ENCODE peak calls at places on chromosome 20, in nine cellular contexts. One of them, this sample, is unnamed.

GRCh38 chr20:11200423-11200822 is 526.6 kb upstream of the JAG1 start:
- DNase-seq in T-helper 9 cell: no peak
- DNase-seq in iPS-NIHi11: no peak
- DNase-seq in anterior cingulate cortex: no peak
- DNase-seq in CD4-positive, alpha-beta T cell: no peak
- DNase-seq in CD14-positive monocyte: no peak
- DNase-seq in T-helper 2 cell: no peak
- DNase-seq in A172: no peak
- DNase-seq in NCI-H774: no peak
- DNase-seq in this sample: no peak

GRCh38 chr20:12276011-12276673 is 358.4 kb downstream of the BTBD3 start:
- DNase-seq in T-helper 9 cell: no peak
- DNase-seq in iPS-NIHi11: no peak
- DNase-seq in anterior cingulate cortex: no peak
- DNase-seq in CD4-positive, alpha-beta T cell: no peak
- DNase-seq in CD14-positive monocyte: no peak
- DNase-seq in T-helper 2 cell: no peak
- DNase-seq in A172: no peak
- DNase-seq in NCI-H774: no peak
- DNase-seq in this sample: no peak

GRCh38 chr20:46371656-46372055 is 34.8 kb downstream of the ELMO2 start:
- DNase-seq in T-helper 9 cell: no peak
- DNase-seq in iPS-NIHi11: no peak
- DNase-seq in anterior cingulate cortex: no peak
- DNase-seq in CD4-positive, alpha-beta T cell: no peak
- DNase-seq in CD14-positive monocyte: no peak
- DNase-seq in T-helper 2 cell: no peak
- DNase-seq in A172: no peak
- DNase-seq in NCI-H774: no peak
- DNase-seq in this sample: no peak

GRCh38 chr20:61043681-61044080 is 208.4 kb upstream of the CDH4 start:
- DNase-seq in T-helper 9 cell: no peak
- DNase-seq in iPS-NIHi11: no peak
- DNase-seq in anterior cingulate cortex: no peak
- DNase-seq in CD4-positive, alpha-beta T cell: no peak
- DNase-seq in CD14-positive monocyte: no peak
- DNase-seq in T-helper 2 cell: no peak
- DNase-seq in A172: no peak
- DNase-seq in NCI-H774: no peak
- DNase-seq in this sample: no peak

GRCh38 chr20:58264271-58264670 is 35.8 kb upstream of the ANKRD60 start:
- DNase-seq in T-helper 9 cell: no peak
- DNase-seq in iPS-NIHi11: no peak
- DNase-seq in anterior cingulate cortex: no peak
- DNase-seq in CD4-positive, alpha-beta T cell: no peak
- DNase-seq in CD14-positive monocyte: no peak
- DNase-seq in T-helper 2 cell: no peak
- DNase-seq in A172: no peak
- DNase-seq in NCI-H774: no peak
- DNase-seq in this sample: no peak

GRCh38 chr20:34987288-34988175 is 31.9 kb downstream of the MYH7B start:
- DNase-seq in T-helper 9 cell: no peak
- DNase-seq in iPS-NIHi11: no peak
- DNase-seq in anterior cingulate cortex: no peak
- DNase-seq in CD4-positive, alpha-beta T cell: no peak
- DNase-seq in CD14-positive monocyte: no peak
- DNase-seq in T-helper 2 cell: no peak
- DNase-seq in A172: no peak
- DNase-seq in NCI-H774: no peak
- DNase-seq in this sample: no peak

GRCh38 chr20:16107172-16107870 is 465.9 kb downstream of the KIF16B start:
- DNase-seq in T-helper 9 cell: no peak
- DNase-seq in iPS-NIHi11: peak; percentile 7
- DNase-seq in anterior cingulate cortex: no peak
- DNase-seq in CD4-positive, alpha-beta T cell: no peak
- DNase-seq in CD14-positive monocyte: no peak
- DNase-seq in T-helper 2 cell: no peak
- DNase-seq in A172: no peak
- DNase-seq in NCI-H774: no peak
- DNase-seq in this sample: no peak

GRCh38 chr20:46347831-46348230 is 39.5 kb upstream of the CDH22 start:
- DNase-seq in T-helper 9 cell: no peak
- DNase-seq in iPS-NIHi11: no peak
- DNase-seq in anterior cingulate cortex: peak; percentile 41
- DNase-seq in CD4-positive, alpha-beta T cell: no peak
- DNase-seq in CD14-positive monocyte: no peak
- DNase-seq in T-helper 2 cell: no peak
- DNase-seq in A172: no peak
- DNase-seq in NCI-H774: no peak
- DNase-seq in this sample: no peak

GRCh38 chr20:58693226-58694006 is 816 bp downstream of the NPEPL1 start:
- DNase-seq in T-helper 9 cell: peak; percentile 22
- DNase-seq in iPS-NIHi11: no peak
- DNase-seq in anterior cingulate cortex: no peak
- DNase-seq in CD4-positive, alpha-beta T cell: no peak
- DNase-seq in CD14-positive monocyte: peak; percentile 41
- DNase-seq in T-helper 2 cell: no peak
- DNase-seq in A172: no peak
- DNase-seq in NCI-H774: no peak
- DNase-seq in this sample: no peak

GRCh38 chr20:61442075-61442670 is 190.1 kb downstream of the CDH4 start:
- DNase-seq in T-helper 9 cell: no peak
- DNase-seq in iPS-NIHi11: no peak
- DNase-seq in anterior cingulate cortex: no peak
- DNase-seq in CD4-positive, alpha-beta T cell: no peak
- DNase-seq in CD14-positive monocyte: no peak
- DNase-seq in T-helper 2 cell: no peak
- DNase-seq in A172: no peak
- DNase-seq in NCI-H774: no peak
- DNase-seq in this sample: no peak

GRCh38 chr20:47318027-47318595 is 38.4 kb downstream of the ZMYND8 start:
- DNase-seq in T-helper 9 cell: no peak
- DNase-seq in iPS-NIHi11: peak; percentile 50
- DNase-seq in anterior cingulate cortex: peak; percentile 58
- DNase-seq in CD4-positive, alpha-beta T cell: no peak
- DNase-seq in CD14-positive monocyte: no peak
- DNase-seq in T-helper 2 cell: no peak
- DNase-seq in A172: peak; percentile 52
- DNase-seq in NCI-H774: no peak
- DNase-seq in this sample: no peak

GRCh38 chr20:58340853-58341252 is 31.3 kb downstream of the RAB22A start:
- DNase-seq in T-helper 9 cell: no peak
- DNase-seq in iPS-NIHi11: no peak
- DNase-seq in anterior cingulate cortex: no peak
- DNase-seq in CD4-positive, alpha-beta T cell: no peak
- DNase-seq in CD14-positive monocyte: no peak
- DNase-seq in T-helper 2 cell: no peak
- DNase-seq in A172: no peak
- DNase-seq in NCI-H774: no peak
- DNase-seq in this sample: no peak

GRCh38 chr20:40489886-40490285 is 199.2 kb downstream of the MAFB start:
- DNase-seq in T-helper 9 cell: no peak
- DNase-seq in iPS-NIHi11: no peak
- DNase-seq in anterior cingulate cortex: no peak
- DNase-seq in CD4-positive, alpha-beta T cell: no peak
- DNase-seq in CD14-positive monocyte: no peak
- DNase-seq in T-helper 2 cell: no peak
- DNase-seq in A172: peak; percentile 91
- DNase-seq in NCI-H774: no peak
- DNase-seq in this sample: no peak

GRCh38 chr20:46213946-46214830 is 94.1 kb downstream of the CDH22 start:
- DNase-seq in T-helper 9 cell: no peak
- DNase-seq in iPS-NIHi11: no peak
- DNase-seq in anterior cingulate cortex: peak; percentile 13
- DNase-seq in CD4-positive, alpha-beta T cell: no peak
- DNase-seq in CD14-positive monocyte: no peak
- DNase-seq in T-helper 2 cell: no peak
- DNase-seq in A172: peak; percentile 38
- DNase-seq in NCI-H774: no peak
- DNase-seq in this sample: no peak

This sample was measured in activated T-helper 1 cell treated with Interleukin-2 at 50 U/mL for 16 hours.